ENCODE peak calls at places on chromosomes 4 and X, in four cellular contexts. F, L, V and W are unnamed samples.

GRCh38 chrX:136839196-136839595 is 41.3 kb downstream of the RBMX start:
- DNase-seq in V (no peak), F (no peak), L (peak), W (peak)

GRCh38 chr4:73452953-73453700 is 17.1 kb downstream of the AFP start:
- DNase-seq in L (no peak), V (no peak), F (no peak), W (no peak)

GRCh38 chr4:26326791-26327190 is 6.0 kb downstream of the RBPJ start:
- DNase-seq in F (no peak), L (peak), V (no peak), W (peak)

GRCh38 chr4:168832746-168833575 is 177.1 kb downstream of the CBR4 start:
- DNase-seq in F (no peak), V (peak), L (no peak), W (peak)

GRCh38 chrX:7068939-7069367 is 78.6 kb upstream of the STS start:
- DNase-seq in V (no peak), L (no peak), F (no peak), W (no peak)

GRCh38 chr4:4574792-4575191 is 32.9 kb upstream of the STX18 start:
- DNase-seq in L (peak), F (no peak), V (no peak), W (peak)

GRCh38 chr4:107689912-107690587 is 30.0 kb downstream of the PAPSS1 start:
- DNase-seq in L (peak), F (no peak), V (peak), W (peak)

GRCh38 chr4:8768357-8768999 is 103.2 kb downstream of the HMX1 start:
- DNase-seq in F (peak), L (no peak), V (no peak), W (no peak)

GRCh38 chr4:156193116-156193515 is 239.4 kb upstream of the CTSO start:
- DNase-seq in F (no peak), V (no peak), L (peak), W (peak)

GRCh38 chr4:2898001-2898400 is 54.4 kb downstream of the ADD1 start:
- DNase-seq in F (no peak), L (no peak), V (no peak), W (no peak)
- H3K4me3 ChIP-seq in F (no peak), L (no peak), V (no peak), W (no peak)

GRCh38 chr4:80592950-80593349 is 257.4 kb downstream of the CFAP299 start:
- DNase-seq in F (no peak), V (no peak), L (no peak), W (no peak)
- TF ChIP-seq CTCF in F (no peak), V (no peak), L (no peak), W (no peak)

GRCh38 chrX:70432936-70433847 is 10.1 kb downstream of the GDPD2 start:
- DNase-seq in V (no peak), F (no peak), L (no peak), W (no peak)
- H3K4me3 ChIP-seq in V (peak), F (peak), L (peak), W (peak)

GRCh38 chr4:2948895-2949781 is 14.1 kb downstream of the NOP14 start:
- DNase-seq in V (no peak), F (no peak), L (no peak), W (peak)
- TF ChIP-seq CTCF in V (peak), F (peak), L (peak), W (peak)